ENCODE peak calls at places on chromosomes 3 and 15, in eight cellular contexts. D is foreskin fibroblast, N is GM20000, K is IMR-90, X is aorta, I is B cell, Y is fibroblast of the aortic adventitia, E is HEK293T. Q is an unnamed sample.

GRCh38 chr3:139105154-139105702 is 60.5 kb upstream of the PRR23C start:
- DNase-seq in D (no peak), N (no peak), K (no peak), X (no peak), I (no peak), Y (no peak), E (no peak), Q (no peak)

GRCh38 chr3:57065588-57065987 is 5.1 kb downstream of the SPATA12 start:
- DNase-seq in D (no peak), N (no peak), K (peak; percentile 19), X (no peak), I (no peak), Y (no peak), E (peak; percentile 28), Q (no peak)

GRCh38 chr3:133942761-133943535 is 47.3 kb upstream of the RAB6B start:
- DNase-seq in D (no peak), N (no peak), K (no peak), X (no peak), I (no peak), Y (no peak), E (no peak), Q (no peak)

GRCh38 chr15:39878401-39878775 is 41.7 kb downstream of the GPR176 start:
- DNase-seq in D (no peak), N (no peak), K (peak; percentile 56), X (no peak), I (no peak), Y (peak; percentile 80), E (no peak), Q (no peak)

GRCh38 chr15:41870689-41871081 is 23.2 kb downstream of the SPTBN5 start:
- DNase-seq in D (peak; percentile 43), N (no peak), K (peak; percentile 93), X (no peak), I (no peak), Y (peak; percentile 34), E (no peak), Q (no peak)

GRCh38 chr3:33023176-33024136 is 72.0 kb downstream of the CCR4 start:
- DNase-seq in D (no peak), N (no peak), K (no peak), X (no peak), I (no peak), Y (no peak), E (no peak), Q (no peak)

GRCh38 chr15:94002026-94002425 is 229.3 kb upstream of the MCTP2 start:
- DNase-seq in D (no peak), N (no peak), K (no peak), X (no peak), I (no peak), Y (no peak), E (no peak), Q (no peak)

GRCh38 chr3:184156522-184156955 is 1.4 kb downstream of the DVL3 start:
- DNase-seq in D (no peak), N (peak; percentile 50), K (peak; percentile 60), X (peak; percentile 76), I (no peak), Y (peak; percentile 83), E (no peak), Q (no peak)

GRCh38 chr3:12663311-12663935 is 494 bp downstream of the RAF1 start:
- DNase-seq in D (no peak), N (peak; percentile 59), K (no peak), X (peak; percentile 73), I (peak; percentile 49), Y (no peak), E (no peak), Q (no peak)

GRCh38 chr15:55279746-55280351 is 9.8 kb downstream of the RAB27A start:
- DNase-seq in D (peak; percentile 87), N (peak; percentile 58), K (peak; percentile 95), X (no peak), I (no peak), Y (peak; percentile 79), E (no peak), Q (peak; percentile 78)

GRCh38 chr3:61809879-61810278 is 248.5 kb downstream of the PTPRG start:
- DNase-seq in D (no peak), N (no peak), K (no peak), X (peak; percentile 56), I (no peak), Y (peak; percentile 44), E (no peak), Q (no peak)

GRCh38 chr15:96560246-96560895 is 229.9 kb downstream of the NR2F2 start:
- DNase-seq in D (no peak), N (no peak), K (no peak), X (no peak), I (no peak), Y (no peak), E (no peak), Q (no peak)

GRCh38 chr3:45499529-45499928 is 95.0 kb upstream of the LIMD1 start:
- DNase-seq in D (no peak), N (no peak), K (peak; percentile 66), X (no peak), I (no peak), Y (peak; percentile 76), E (no peak), Q (no peak)

GRCh38 chr3:110710605-110711004 is 361.0 kb upstream of the NECTIN3 start:
- DNase-seq in D (no peak), N (no peak), K (no peak), X (no peak), I (no peak), Y (no peak), E (no peak), Q (no peak)

GRCh38 chr15:53739187-53739586 is 20.3 kb downstream of the WDR72 start:
- DNase-seq in D (no peak), N (no peak), K (no peak), X (no peak), I (no peak), Y (no peak), E (no peak), Q (no peak)

GRCh38 chr3:123870033-123870432 is 14.1 kb downstream of the MYLK start:
- DNase-seq in D (peak; percentile 42), N (no peak), K (peak; percentile 24), X (peak; percentile 60), I (no peak), Y (no peak), E (no peak), Q (no peak)

GRCh38 chr3:192684151-192684550 is 43.2 kb downstream of the FGF12 start:
- DNase-seq in D (no peak), N (no peak), K (no peak), X (no peak), I (no peak), Y (no peak), E (no peak), Q (no peak)